ENCODE peak calls at places on chromosomes 16 and 17, in seven cellular contexts. One of them, this sample, is unnamed.

GRCh38 chr16:82936941-82937551 is 310.3 kb downstream of the CDH13 start:
- DNase-seq in small intestine: no peak
- DNase-seq in body of pancreas: no peak
- DNase-seq in cardiac muscle cell: no peak
- DNase-seq in mammary epithelial cell: peak
- DNase-seq in CD8-positive, alpha-beta memory T cell: no peak
- DNase-seq in tibial artery: no peak
- DNase-seq in this sample: no peak

GRCh38 chr17:35865412-35866355 is 3.0 kb downstream of the HEATR9 start:
- DNase-seq in small intestine: no peak
- DNase-seq in body of pancreas: no peak
- DNase-seq in cardiac muscle cell: no peak
- DNase-seq in mammary epithelial cell: peak
- DNase-seq in CD8-positive, alpha-beta memory T cell: no peak
- DNase-seq in tibial artery: no peak
- DNase-seq in this sample: no peak

GRCh38 chr17:81396722-81397313 is 1.6 kb downstream of the BAHCC1 start:
- DNase-seq in small intestine: peak
- DNase-seq in body of pancreas: no peak
- DNase-seq in cardiac muscle cell: no peak
- DNase-seq in mammary epithelial cell: peak
- DNase-seq in CD8-positive, alpha-beta memory T cell: peak
- DNase-seq in tibial artery: no peak
- DNase-seq in this sample: no peak

GRCh38 chr17:31453896-31454295 is 62.4 kb downstream of the RAB11FIP4 start:
- DNase-seq in small intestine: no peak
- DNase-seq in body of pancreas: no peak
- DNase-seq in cardiac muscle cell: no peak
- DNase-seq in mammary epithelial cell: no peak
- DNase-seq in CD8-positive, alpha-beta memory T cell: no peak
- DNase-seq in tibial artery: no peak
- DNase-seq in this sample: no peak

GRCh38 chr16:11297492-11298142 is 16.5 kb upstream of the PRM1 start:
- DNase-seq in small intestine: peak
- DNase-seq in body of pancreas: peak
- DNase-seq in cardiac muscle cell: peak
- DNase-seq in mammary epithelial cell: no peak
- DNase-seq in CD8-positive, alpha-beta memory T cell: peak
- DNase-seq in tibial artery: peak
- DNase-seq in this sample: peak

GRCh38 chr16:88848557-88848956 is 8.2 kb downstream of the GALNS start:
- DNase-seq in small intestine: no peak
- DNase-seq in body of pancreas: no peak
- DNase-seq in cardiac muscle cell: no peak
- DNase-seq in mammary epithelial cell: no peak
- DNase-seq in CD8-positive, alpha-beta memory T cell: no peak
- DNase-seq in tibial artery: no peak
- DNase-seq in this sample: no peak

GRCh38 chr17:76726231-76726765 is at the start of gene JMJD6:
- DNase-seq in small intestine: peak
- DNase-seq in body of pancreas: peak
- DNase-seq in cardiac muscle cell: peak
- DNase-seq in mammary epithelial cell: peak
- DNase-seq in CD8-positive, alpha-beta memory T cell: no peak
- DNase-seq in tibial artery: peak
- DNase-seq in this sample: peak

GRCh38 chr17:61536417-61536955 is 54.5 kb downstream of the NACA2 start:
- DNase-seq in small intestine: peak
- DNase-seq in body of pancreas: no peak
- DNase-seq in cardiac muscle cell: no peak
- DNase-seq in mammary epithelial cell: no peak
- DNase-seq in CD8-positive, alpha-beta memory T cell: no peak
- DNase-seq in tibial artery: no peak
- DNase-seq in this sample: no peak

GRCh38 chr16:81445143-81445922 is 725 bp downstream of the CMIP start:
- DNase-seq in small intestine: peak
- DNase-seq in body of pancreas: peak
- DNase-seq in cardiac muscle cell: peak
- DNase-seq in mammary epithelial cell: peak
- DNase-seq in CD8-positive, alpha-beta memory T cell: peak
- DNase-seq in tibial artery: no peak
- DNase-seq in this sample: no peak

GRCh38 chr16:2471016-2471652 is at the start of gene NTN3:
- DNase-seq in small intestine: no peak
- DNase-seq in body of pancreas: no peak
- DNase-seq in cardiac muscle cell: peak
- DNase-seq in mammary epithelial cell: no peak
- DNase-seq in CD8-positive, alpha-beta memory T cell: no peak
- DNase-seq in tibial artery: no peak
- DNase-seq in this sample: no peak

GRCh38 chr16:63192969-63193368 is 1156.7 kb upstream of the CDH8 start:
- DNase-seq in small intestine: no peak
- DNase-seq in body of pancreas: no peak
- DNase-seq in cardiac muscle cell: no peak
- DNase-seq in mammary epithelial cell: no peak
- DNase-seq in CD8-positive, alpha-beta memory T cell: no peak
- DNase-seq in tibial artery: no peak
- DNase-seq in this sample: no peak

GRCh38 chr17:36149296-36149820 is 27.1 kb downstream of the TBC1D3B start:
- DNase-seq in small intestine: no peak
- DNase-seq in body of pancreas: peak
- DNase-seq in cardiac muscle cell: no peak
- DNase-seq in mammary epithelial cell: peak
- DNase-seq in CD8-positive, alpha-beta memory T cell: no peak
- DNase-seq in tibial artery: peak
- DNase-seq in this sample: no peak

DNA sequence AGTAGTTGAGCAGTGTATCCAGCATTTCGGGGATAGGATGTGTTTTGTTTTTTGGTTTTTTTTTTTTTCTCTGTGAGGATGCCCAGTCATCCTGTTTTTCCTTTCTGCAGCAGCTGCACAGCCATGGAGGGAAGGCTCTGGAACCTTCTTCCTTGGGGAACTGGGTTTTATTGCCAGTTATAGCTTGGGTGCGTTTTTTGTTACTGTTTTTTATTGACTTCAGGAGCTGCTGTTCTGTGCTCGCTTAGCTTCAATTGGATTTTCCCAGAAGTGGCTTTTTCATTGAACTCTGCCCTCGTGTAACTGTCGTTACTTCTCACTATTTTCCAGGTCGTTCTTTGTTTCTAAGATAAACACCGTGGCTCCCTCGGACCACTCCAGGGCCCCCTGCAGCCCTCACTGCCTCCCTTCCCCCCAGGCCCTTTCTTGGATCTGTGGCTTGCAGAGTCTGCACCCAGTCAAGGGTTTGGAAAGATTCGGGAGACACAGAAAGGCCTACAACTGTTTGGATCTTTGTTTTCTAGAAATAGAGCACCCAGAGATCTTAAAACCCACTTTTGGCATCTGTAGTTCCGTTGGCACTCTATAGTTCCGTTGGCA is 119.7 kb upstream of the CACNG5 start:
- DNase-seq in small intestine: no peak
- DNase-seq in body of pancreas: no peak
- DNase-seq in cardiac muscle cell: no peak
- DNase-seq in mammary epithelial cell: no peak
- DNase-seq in CD8-positive, alpha-beta memory T cell: no peak
- DNase-seq in tibial artery: no peak
- DNase-seq in this sample: no peak
- H3K27ac ChIP-seq in small intestine: no peak
- H3K27ac ChIP-seq in body of pancreas: no peak
- H3K27ac ChIP-seq in cardiac muscle cell: no peak
- H3K27ac ChIP-seq in mammary epithelial cell: no peak
- H3K27ac ChIP-seq in CD8-positive, alpha-beta memory T cell: no peak
- H3K27ac ChIP-seq in tibial artery: no peak
- H3K27ac ChIP-seq in this sample: peak

DNA sequence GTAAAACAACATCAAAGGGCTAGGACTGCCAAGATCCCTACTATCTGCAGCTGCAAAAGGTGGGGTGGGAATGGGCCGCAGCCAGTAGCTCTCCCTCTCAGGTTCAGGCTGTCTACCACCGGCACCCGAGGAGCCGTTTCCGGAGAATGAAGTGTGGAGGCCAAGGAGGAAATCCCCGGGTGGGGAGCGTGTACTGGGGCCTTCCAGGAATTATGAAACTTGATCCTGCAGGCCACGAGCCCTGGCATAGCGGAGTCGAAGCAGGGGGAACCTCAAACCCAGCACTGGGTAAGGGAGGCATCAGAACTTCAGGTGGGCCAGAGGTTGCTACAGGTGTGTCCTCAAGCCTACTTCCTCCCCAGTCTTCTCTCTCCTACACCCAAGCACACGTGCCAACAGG is 5.1 kb downstream of the INPP5K start:
- DNase-seq in small intestine: no peak
- DNase-seq in body of pancreas: no peak
- DNase-seq in cardiac muscle cell: no peak
- DNase-seq in mammary epithelial cell: no peak
- DNase-seq in CD8-positive, alpha-beta memory T cell: no peak
- DNase-seq in tibial artery: peak
- DNase-seq in this sample: no peak
- H3K27ac ChIP-seq in small intestine: no peak
- H3K27ac ChIP-seq in body of pancreas: no peak
- H3K27ac ChIP-seq in cardiac muscle cell: no peak
- H3K27ac ChIP-seq in mammary epithelial cell: peak
- H3K27ac ChIP-seq in CD8-positive, alpha-beta memory T cell: no peak
- H3K27ac ChIP-seq in tibial artery: peak
- H3K27ac ChIP-seq in this sample: no peak

GRCh38 chr17:17794382-17794781 is 42.4 kb downstream of the SREBF1 start:
- DNase-seq in small intestine: no peak
- DNase-seq in body of pancreas: no peak
- DNase-seq in cardiac muscle cell: no peak
- DNase-seq in mammary epithelial cell: no peak
- DNase-seq in CD8-positive, alpha-beta memory T cell: no peak
- DNase-seq in tibial artery: no peak
- DNase-seq in this sample: no peak

GRCh38 chr17:17792143-17792550 is 44.6 kb downstream of the SREBF1 start:
- DNase-seq in small intestine: no peak
- DNase-seq in body of pancreas: no peak
- DNase-seq in cardiac muscle cell: no peak
- DNase-seq in mammary epithelial cell: no peak
- DNase-seq in CD8-positive, alpha-beta memory T cell: no peak
- DNase-seq in tibial artery: no peak
- DNase-seq in this sample: no peak

GRCh38 chr17:17795296-17795695 is 41.5 kb downstream of the SREBF1 start:
- DNase-seq in small intestine: no peak
- DNase-seq in body of pancreas: no peak
- DNase-seq in cardiac muscle cell: no peak
- DNase-seq in mammary epithelial cell: no peak
- DNase-seq in CD8-positive, alpha-beta memory T cell: no peak
- DNase-seq in tibial artery: no peak
- DNase-seq in this sample: no peak

GRCh38 chr17:17792551-17793377 is 44.0 kb downstream of the SREBF1 start:
- DNase-seq in small intestine: no peak
- DNase-seq in body of pancreas: no peak
- DNase-seq in cardiac muscle cell: no peak
- DNase-seq in mammary epithelial cell: no peak
- DNase-seq in CD8-positive, alpha-beta memory T cell: peak
- DNase-seq in tibial artery: no peak
- DNase-seq in this sample: no peak

DNA sequence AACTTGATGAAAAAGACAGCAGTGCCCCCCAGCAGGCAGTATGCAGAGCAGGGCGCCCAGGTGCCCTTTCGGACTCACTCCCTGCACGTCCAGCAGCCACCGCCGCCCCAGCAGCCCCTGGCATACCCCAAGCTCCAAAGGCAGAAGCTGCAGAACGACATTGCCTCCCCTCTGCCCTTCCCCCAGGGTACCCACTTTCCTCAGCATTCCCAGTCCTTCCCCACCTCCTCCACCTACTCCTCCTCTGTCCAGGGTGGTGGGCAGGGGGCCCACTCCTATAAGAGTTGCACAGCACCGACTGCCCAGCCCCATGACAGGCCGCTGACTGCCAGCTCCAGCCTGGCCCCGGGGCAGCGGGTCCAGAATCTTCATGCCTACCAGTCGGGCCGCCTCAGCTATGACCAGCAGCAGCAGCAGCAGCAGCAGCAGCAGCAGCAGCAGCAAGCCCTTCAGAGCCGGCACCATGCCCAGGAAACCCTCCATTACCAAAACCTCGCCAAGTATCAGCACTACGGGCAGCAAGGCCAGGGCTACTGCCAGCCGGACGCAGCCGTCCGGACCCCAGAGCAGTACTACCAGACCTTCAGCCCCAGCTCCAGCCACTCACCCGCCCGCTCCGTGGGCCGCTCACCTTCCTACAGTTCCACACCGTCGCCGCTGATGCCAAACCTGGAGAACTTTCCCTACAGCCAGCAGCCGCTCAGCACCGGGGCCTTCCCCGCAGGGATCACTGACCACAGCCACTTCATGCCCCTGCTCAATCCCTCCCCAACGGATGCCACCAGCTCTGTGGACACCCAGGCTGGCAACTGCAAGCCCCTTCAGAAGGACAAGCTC is 43.2 kb downstream of the SREBF1 start:
- DNase-seq in small intestine: no peak
- DNase-seq in body of pancreas: no peak
- DNase-seq in cardiac muscle cell: no peak
- DNase-seq in mammary epithelial cell: no peak
- DNase-seq in CD8-positive, alpha-beta memory T cell: no peak
- DNase-seq in tibial artery: no peak
- DNase-seq in this sample: no peak
- H3K27ac ChIP-seq in small intestine: no peak
- H3K27ac ChIP-seq in body of pancreas: peak
- H3K27ac ChIP-seq in cardiac muscle cell: no peak
- H3K27ac ChIP-seq in mammary epithelial cell: no peak
- H3K27ac ChIP-seq in CD8-positive, alpha-beta memory T cell: peak
- H3K27ac ChIP-seq in tibial artery: no peak
- H3K27ac ChIP-seq in this sample: no peak

GRCh38 chr17:75182569-75183436 is at the start of gene SUMO2:
- DNase-seq in small intestine: peak
- DNase-seq in body of pancreas: peak
- DNase-seq in cardiac muscle cell: peak
- DNase-seq in mammary epithelial cell: peak
- DNase-seq in CD8-positive, alpha-beta memory T cell: peak
- DNase-seq in tibial artery: peak
- DNase-seq in this sample: peak

GRCh38 chr17:75181608-75182318 is 996 bp downstream of the SUMO2 start:
- DNase-seq in small intestine: peak
- DNase-seq in body of pancreas: no peak
- DNase-seq in cardiac muscle cell: peak
- DNase-seq in mammary epithelial cell: peak
- DNase-seq in CD8-positive, alpha-beta memory T cell: peak
- DNase-seq in tibial artery: peak
- DNase-seq in this sample: peak

GRCh38 chr17:75178453-75178852 is 4.3 kb downstream of the SUMO2 start:
- DNase-seq in small intestine: no peak
- DNase-seq in body of pancreas: no peak
- DNase-seq in cardiac muscle cell: no peak
- DNase-seq in mammary epithelial cell: no peak
- DNase-seq in CD8-positive, alpha-beta memory T cell: no peak
- DNase-seq in tibial artery: no peak
- DNase-seq in this sample: no peak

GRCh38 chr17:75182319-75182568 is 515 bp downstream of the SUMO2 start:
- DNase-seq in small intestine: no peak
- DNase-seq in body of pancreas: no peak
- DNase-seq in cardiac muscle cell: no peak
- DNase-seq in mammary epithelial cell: no peak
- DNase-seq in CD8-positive, alpha-beta memory T cell: no peak
- DNase-seq in tibial artery: no peak
- DNase-seq in this sample: no peak

DNA sequence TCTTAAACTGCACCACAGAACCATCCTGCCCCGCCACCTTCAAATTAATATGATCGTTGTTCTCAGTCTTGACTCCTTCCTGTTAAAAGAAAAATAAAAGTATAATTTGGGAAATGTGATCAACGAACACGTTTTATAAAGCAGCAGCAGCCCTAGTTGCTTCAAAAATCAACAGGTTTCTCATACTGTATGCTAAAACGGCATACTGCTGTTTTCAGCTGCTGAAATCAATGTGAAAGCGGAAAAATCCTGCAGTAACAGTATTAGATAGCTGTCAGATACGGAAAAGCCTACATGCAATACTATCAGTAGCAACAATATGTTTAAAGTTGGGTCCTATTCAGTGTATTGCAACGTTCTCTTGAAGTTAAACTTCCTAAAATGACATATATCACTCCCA is 1.6 kb downstream of the SUMO2 start:
- DNase-seq in small intestine: no peak
- DNase-seq in body of pancreas: no peak
- DNase-seq in cardiac muscle cell: no peak
- DNase-seq in mammary epithelial cell: no peak
- DNase-seq in CD8-positive, alpha-beta memory T cell: no peak
- DNase-seq in tibial artery: no peak
- DNase-seq in this sample: no peak
- H3K27ac ChIP-seq in small intestine: no peak
- H3K27ac ChIP-seq in body of pancreas: no peak
- H3K27ac ChIP-seq in cardiac muscle cell: peak
- H3K27ac ChIP-seq in mammary epithelial cell: peak
- H3K27ac ChIP-seq in CD8-positive, alpha-beta memory T cell: peak
- H3K27ac ChIP-seq in tibial artery: peak
- H3K27ac ChIP-seq in this sample: no peak